ENCODE peak calls at places on chromosome 17, in seven cellular contexts. One of them, this sample, is unnamed.

GRCh38 chr17:41627316-41628072 is 3.1 kb upstream of the KRT17 start:
- DNase-seq in body of pancreas: no peak
- DNase-seq in left ventricle myocardium inferior: no peak
- DNase-seq in cardiac fibroblast: no peak
- DNase-seq in tibial nerve: no peak
- DNase-seq in heart right ventricle: no peak
- DNase-seq in CD8-positive, alpha-beta T cell: no peak
- DNase-seq in this sample: no peak

GRCh38 chr17:148757-149156 is 11.4 kb downstream of the SCGB1C2 start:
- DNase-seq in tibial nerve: no peak
- DNase-seq in body of pancreas: no peak
- DNase-seq in cardiac fibroblast: no peak
- DNase-seq in CD8-positive, alpha-beta T cell: peak
- DNase-seq in heart right ventricle: peak
- DNase-seq in left ventricle myocardium inferior: peak
- DNase-seq in this sample: no peak

GRCh38 chr17:62165378-62165722 is 100.3 kb upstream of the MED13 start:
- DNase-seq in cardiac fibroblast: no peak
- DNase-seq in tibial nerve: no peak
- DNase-seq in heart right ventricle: no peak
- DNase-seq in body of pancreas: no peak
- DNase-seq in left ventricle myocardium inferior: no peak
- DNase-seq in CD8-positive, alpha-beta T cell: no peak
- DNase-seq in this sample: no peak

GRCh38 chr17:76237859-76238313 is 2.4 kb downstream of the RNF157 start:
- DNase-seq in body of pancreas: no peak
- DNase-seq in heart right ventricle: no peak
- DNase-seq in CD8-positive, alpha-beta T cell: no peak
- DNase-seq in cardiac fibroblast: no peak
- DNase-seq in tibial nerve: no peak
- DNase-seq in left ventricle myocardium inferior: no peak
- DNase-seq in this sample: no peak

GRCh38 chr17:54945671-54946070 is 22.8 kb downstream of the COX11 start:
- DNase-seq in cardiac fibroblast: peak
- DNase-seq in CD8-positive, alpha-beta T cell: no peak
- DNase-seq in body of pancreas: no peak
- DNase-seq in heart right ventricle: no peak
- DNase-seq in left ventricle myocardium inferior: no peak
- DNase-seq in tibial nerve: no peak
- DNase-seq in this sample: no peak

GRCh38 chr17:30290696-30291570 is 811 bp downstream of the BLMH start:
- DNase-seq in heart right ventricle: peak
- DNase-seq in body of pancreas: peak
- DNase-seq in cardiac fibroblast: peak
- DNase-seq in CD8-positive, alpha-beta T cell: peak
- DNase-seq in left ventricle myocardium inferior: peak
- DNase-seq in tibial nerve: peak
- DNase-seq in this sample: no peak

GRCh38 chr17:1180958-1181768 is 1.4 kb upstream of the ABR start:
- DNase-seq in CD8-positive, alpha-beta T cell: no peak
- DNase-seq in cardiac fibroblast: no peak
- DNase-seq in heart right ventricle: no peak
- DNase-seq in left ventricle myocardium inferior: no peak
- DNase-seq in body of pancreas: no peak
- DNase-seq in tibial nerve: no peak
- DNase-seq in this sample: no peak

GRCh38 chr17:80481284-80482057 is 5.1 kb upstream of the NPTX1 start:
- DNase-seq in heart right ventricle: no peak
- DNase-seq in left ventricle myocardium inferior: no peak
- DNase-seq in tibial nerve: no peak
- DNase-seq in cardiac fibroblast: no peak
- DNase-seq in CD8-positive, alpha-beta T cell: no peak
- DNase-seq in body of pancreas: no peak
- DNase-seq in this sample: no peak

GRCh38 chr17:7023576-7024401 is 939 bp downstream of the BCL6B start:
- DNase-seq in cardiac fibroblast: peak
- DNase-seq in CD8-positive, alpha-beta T cell: peak
- DNase-seq in body of pancreas: peak
- DNase-seq in left ventricle myocardium inferior: peak
- DNase-seq in heart right ventricle: peak
- DNase-seq in tibial nerve: peak
- DNase-seq in this sample: peak

GRCh38 chr17:44045493-44045892 is 21.0 kb downstream of the LSM12 start:
- DNase-seq in CD8-positive, alpha-beta T cell: no peak
- DNase-seq in left ventricle myocardium inferior: no peak
- DNase-seq in tibial nerve: no peak
- DNase-seq in heart right ventricle: no peak
- DNase-seq in body of pancreas: no peak
- DNase-seq in cardiac fibroblast: no peak
- DNase-seq in this sample: no peak

GRCh38 chr17:4345569-4345968 is 20.9 kb downstream of the UBE2G1 start:
- DNase-seq in cardiac fibroblast: no peak
- DNase-seq in tibial nerve: no peak
- DNase-seq in left ventricle myocardium inferior: no peak
- DNase-seq in CD8-positive, alpha-beta T cell: no peak
- DNase-seq in body of pancreas: no peak
- DNase-seq in heart right ventricle: no peak
- DNase-seq in this sample: no peak

GRCh38 chr17:47975189-47975814 is 4.4 kb downstream of the CDK5RAP3 start:
- DNase-seq in cardiac fibroblast: no peak
- DNase-seq in heart right ventricle: no peak
- DNase-seq in tibial nerve: no peak
- DNase-seq in left ventricle myocardium inferior: no peak
- DNase-seq in CD8-positive, alpha-beta T cell: no peak
- DNase-seq in body of pancreas: no peak
- DNase-seq in this sample: no peak

GRCh38 chr17:39671651-39672521 is 3.6 kb downstream of the PNMT start:
- DNase-seq in cardiac fibroblast: peak
- DNase-seq in left ventricle myocardium inferior: peak
- DNase-seq in heart right ventricle: no peak
- DNase-seq in tibial nerve: no peak
- DNase-seq in CD8-positive, alpha-beta T cell: no peak
- DNase-seq in body of pancreas: peak
- DNase-seq in this sample: no peak

GRCh38 chr17:83194761-83195329 is 115.4 kb downstream of the METRNL start:
- DNase-seq in cardiac fibroblast: no peak
- DNase-seq in tibial nerve: peak
- DNase-seq in body of pancreas: peak
- DNase-seq in CD8-positive, alpha-beta T cell: no peak
- DNase-seq in heart right ventricle: no peak
- DNase-seq in left ventricle myocardium inferior: no peak
- DNase-seq in this sample: no peak

GRCh38 chr17:43949777-43950176 is 4.0 kb downstream of the PYY start:
- DNase-seq in cardiac fibroblast: peak
- DNase-seq in body of pancreas: no peak
- DNase-seq in tibial nerve: no peak
- DNase-seq in heart right ventricle: no peak
- DNase-seq in left ventricle myocardium inferior: no peak
- DNase-seq in CD8-positive, alpha-beta T cell: no peak
- DNase-seq in this sample: no peak

GRCh38 chr17:71764507-71764906 is 356.3 kb upstream of the SOX9 start:
- DNase-seq in cardiac fibroblast: peak
- DNase-seq in CD8-positive, alpha-beta T cell: no peak
- DNase-seq in left ventricle myocardium inferior: no peak
- DNase-seq in heart right ventricle: peak
- DNase-seq in body of pancreas: peak
- DNase-seq in tibial nerve: no peak
- DNase-seq in this sample: peak

GRCh38 chr17:48722201-48722907 is at the start of gene PRAC1:
- DNase-seq in CD8-positive, alpha-beta T cell: no peak
- DNase-seq in tibial nerve: no peak
- DNase-seq in heart right ventricle: no peak
- DNase-seq in cardiac fibroblast: no peak
- DNase-seq in body of pancreas: no peak
- DNase-seq in left ventricle myocardium inferior: no peak
- DNase-seq in this sample: no peak

GRCh38 chr17:57186231-57187019 is 69.9 kb upstream of the MSI2 start:
- DNase-seq in cardiac fibroblast: no peak
- DNase-seq in CD8-positive, alpha-beta T cell: no peak
- DNase-seq in tibial nerve: no peak
- DNase-seq in heart right ventricle: no peak
- DNase-seq in left ventricle myocardium inferior: no peak
- DNase-seq in body of pancreas: no peak
- DNase-seq in this sample: no peak

GRCh38 chr17:57989011-57989345 is 924 bp upstream of the VEZF1 start:
- DNase-seq in tibial nerve: no peak
- DNase-seq in body of pancreas: peak
- DNase-seq in left ventricle myocardium inferior: no peak
- DNase-seq in cardiac fibroblast: peak
- DNase-seq in CD8-positive, alpha-beta T cell: no peak
- DNase-seq in heart right ventricle: peak
- DNase-seq in this sample: peak

GRCh38 chr17:65918450-65918849 is 273.5 kb downstream of the CEP112 start:
- DNase-seq in CD8-positive, alpha-beta T cell: no peak
- DNase-seq in left ventricle myocardium inferior: no peak
- DNase-seq in heart right ventricle: no peak
- DNase-seq in cardiac fibroblast: peak
- DNase-seq in tibial nerve: no peak
- DNase-seq in body of pancreas: no peak
- DNase-seq in this sample: no peak

GRCh38 chr17:28227278-28228108 is 91.5 kb upstream of the TMEM97 start:
- DNase-seq in heart right ventricle: no peak
- DNase-seq in cardiac fibroblast: peak
- DNase-seq in tibial nerve: no peak
- DNase-seq in left ventricle myocardium inferior: no peak
- DNase-seq in body of pancreas: peak
- DNase-seq in CD8-positive, alpha-beta T cell: no peak
- DNase-seq in this sample: no peak

GRCh38 chr17:74862919-74863318 is 3.2 kb upstream of the GRIN2C start:
- DNase-seq in left ventricle myocardium inferior: no peak
- DNase-seq in cardiac fibroblast: no peak
- DNase-seq in body of pancreas: no peak
- DNase-seq in CD8-positive, alpha-beta T cell: no peak
- DNase-seq in heart right ventricle: no peak
- DNase-seq in tibial nerve: no peak
- DNase-seq in this sample: no peak

GRCh38 chr17:80479246-80479566 is 2.8 kb upstream of the NPTX1 start:
- DNase-seq in heart right ventricle: no peak
- DNase-seq in left ventricle myocardium inferior: no peak
- DNase-seq in CD8-positive, alpha-beta T cell: no peak
- DNase-seq in cardiac fibroblast: no peak
- DNase-seq in tibial nerve: no peak
- DNase-seq in body of pancreas: no peak
- DNase-seq in this sample: no peak

GRCh38 chr17:76354747-76355310 is 1.1 kb upstream of the PRPSAP1 start:
- DNase-seq in left ventricle myocardium inferior: no peak
- DNase-seq in body of pancreas: no peak
- DNase-seq in cardiac fibroblast: no peak
- DNase-seq in CD8-positive, alpha-beta T cell: no peak
- DNase-seq in tibial nerve: no peak
- DNase-seq in heart right ventricle: no peak
- DNase-seq in this sample: peak

GRCh38 chr17:43834106-43834505 is 1.2 kb upstream of the MPP3 start:
- DNase-seq in CD8-positive, alpha-beta T cell: no peak
- DNase-seq in cardiac fibroblast: peak
- DNase-seq in tibial nerve: peak
- DNase-seq in body of pancreas: peak
- DNase-seq in heart right ventricle: no peak
- DNase-seq in left ventricle myocardium inferior: no peak
- DNase-seq in this sample: peak

GRCh38 chr17:77332034-77332971 is 191.5 kb downstream of the SEC14L1 start:
- DNase-seq in left ventricle myocardium inferior: no peak
- DNase-seq in cardiac fibroblast: no peak
- DNase-seq in heart right ventricle: peak
- DNase-seq in CD8-positive, alpha-beta T cell: peak
- DNase-seq in tibial nerve: no peak
- DNase-seq in body of pancreas: no peak
- DNase-seq in this sample: no peak

GRCh38 chr17:59756236-59756818 is 48.9 kb downstream of the VMP1 start:
- DNase-seq in CD8-positive, alpha-beta T cell: no peak
- DNase-seq in body of pancreas: no peak
- DNase-seq in left ventricle myocardium inferior: no peak
- DNase-seq in heart right ventricle: no peak
- DNase-seq in cardiac fibroblast: peak
- DNase-seq in tibial nerve: no peak
- DNase-seq in this sample: no peak

GRCh38 chr17:17001874-17002520 is 30.1 kb upstream of the TNFRSF13B start:
- DNase-seq in body of pancreas: peak
- DNase-seq in cardiac fibroblast: peak
- DNase-seq in CD8-positive, alpha-beta T cell: peak
- DNase-seq in left ventricle myocardium inferior: peak
- DNase-seq in tibial nerve: peak
- DNase-seq in heart right ventricle: peak
- DNase-seq in this sample: no peak
- H3K4me3 ChIP-seq in body of pancreas: no peak
- H3K4me3 ChIP-seq in cardiac fibroblast: no peak
- H3K4me3 ChIP-seq in CD8-positive, alpha-beta T cell: no peak
- H3K4me3 ChIP-seq in left ventricle myocardium inferior: no peak
- H3K4me3 ChIP-seq in tibial nerve: no peak
- H3K4me3 ChIP-seq in heart right ventricle: peak
- H3K4me3 ChIP-seq in this sample: no peak

DNA sequence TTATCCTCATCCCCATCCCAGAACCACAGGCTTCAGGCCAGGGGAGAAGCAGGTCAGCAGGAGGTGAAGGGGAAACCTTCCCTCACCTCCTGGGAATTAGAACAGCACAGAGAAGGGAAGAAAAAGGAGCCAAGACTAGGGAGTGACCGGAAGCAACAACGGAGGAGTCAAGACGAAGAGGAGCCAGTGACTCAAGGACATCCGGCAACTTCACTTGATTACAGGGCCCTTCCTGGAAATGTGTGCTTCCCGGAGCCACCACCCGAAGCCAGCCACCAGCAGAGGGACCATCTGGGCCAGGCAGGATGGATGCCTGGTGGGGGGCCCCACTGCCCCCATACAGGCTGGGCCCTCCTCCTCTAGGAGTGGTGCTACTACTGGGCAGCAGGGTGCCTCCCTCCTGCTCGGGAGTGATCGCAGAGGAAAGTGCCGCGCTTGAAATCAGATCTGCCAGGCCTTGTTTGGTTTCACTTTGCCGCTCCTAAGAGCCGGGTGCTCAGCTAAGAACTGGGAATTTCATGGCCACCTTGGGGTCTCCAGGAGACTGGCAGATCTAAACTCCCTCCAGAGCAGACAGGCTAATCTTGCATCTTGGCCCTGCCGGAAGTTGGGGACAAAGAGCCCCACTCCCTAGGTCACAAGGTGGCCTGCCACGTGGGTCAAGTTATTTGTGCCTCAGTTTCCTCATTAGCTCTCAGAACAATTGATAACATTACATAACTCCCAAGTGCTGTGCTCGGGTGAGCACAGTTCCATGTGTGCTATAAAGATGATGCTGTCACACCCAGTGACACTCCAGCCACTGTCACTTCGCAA is 6.6 kb downstream of the CDC42EP4 start:
- DNase-seq in cardiac fibroblast: peak
- DNase-seq in CD8-positive, alpha-beta T cell: no peak
- DNase-seq in tibial nerve: no peak
- DNase-seq in body of pancreas: peak
- DNase-seq in heart right ventricle: peak
- DNase-seq in left ventricle myocardium inferior: peak
- DNase-seq in this sample: no peak
- TF ChIP-seq CTCF in cardiac fibroblast: peak
- TF ChIP-seq CTCF in CD8-positive, alpha-beta T cell: no peak
- TF ChIP-seq CTCF in tibial nerve: peak
- TF ChIP-seq CTCF in body of pancreas: no peak
- TF ChIP-seq CTCF in heart right ventricle: peak
- TF ChIP-seq CTCF in left ventricle myocardium inferior: peak
- TF ChIP-seq CTCF in this sample: no peak

GRCh38 chr17:78977681-78977943 is 2.1 kb downstream of the LGALS3BP start:
- DNase-seq in body of pancreas: no peak
- DNase-seq in cardiac fibroblast: no peak
- DNase-seq in CD8-positive, alpha-beta T cell: no peak
- DNase-seq in left ventricle myocardium inferior: no peak
- DNase-seq in tibial nerve: no peak
- DNase-seq in heart right ventricle: no peak
- DNase-seq in this sample: no peak
- H3K4me3 ChIP-seq in body of pancreas: no peak
- H3K4me3 ChIP-seq in cardiac fibroblast: no peak
- H3K4me3 ChIP-seq in CD8-positive, alpha-beta T cell: no peak
- H3K4me3 ChIP-seq in left ventricle myocardium inferior: peak
- H3K4me3 ChIP-seq in tibial nerve: no peak
- H3K4me3 ChIP-seq in heart right ventricle: peak
- H3K4me3 ChIP-seq in this sample: no peak

GRCh38 chr17:8572767-8573166 is 57.8 kb downstream of the MYH10 start:
- DNase-seq in heart right ventricle: no peak
- DNase-seq in tibial nerve: no peak
- DNase-seq in body of pancreas: no peak
- DNase-seq in CD8-positive, alpha-beta T cell: no peak
- DNase-seq in cardiac fibroblast: peak
- DNase-seq in left ventricle myocardium inferior: no peak
- DNase-seq in this sample: no peak
- TF ChIP-seq CTCF in heart right ventricle: peak
- TF ChIP-seq CTCF in tibial nerve: no peak
- TF ChIP-seq CTCF in body of pancreas: no peak
- TF ChIP-seq CTCF in CD8-positive, alpha-beta T cell: no peak
- TF ChIP-seq CTCF in cardiac fibroblast: peak
- TF ChIP-seq CTCF in left ventricle myocardium inferior: peak
- TF ChIP-seq CTCF in this sample: no peak